ENCODE peak calls at places on chromosomes 4 and X, in nine cellular contexts. J is SJSA1; K is omental fat pad; A is lower lobe of right lung; W is GDM1; U is iPS-NIHi11; T is hypothalamus; B is left ventricle myocardium inferior; P is stimulated activated CD8-positive, alpha-beta memory T cell treated with anti-CD3 and anti-CD28 coated beads, Interleukin-7, amount 100 ng/mL, for 1 hour. G is an unnamed sample.

GRCh38 chr4:108393870-108394269 is 225.1 kb upstream of the LEF1 start:
- DNase-seq in B (no peak), P (no peak), A (no peak), K (no peak), U (no peak), T (no peak), W (no peak), J (no peak), G (no peak)

GRCh38 chrX:50638123-50638522 is 167.5 kb upstream of the DGKK start:
- DNase-seq in T (no peak), K (no peak), A (peak), W (no peak), B (peak), U (no peak), J (no peak), P (no peak), G (no peak)

GRCh38 chr4:70505152-70505748 is 13.1 kb upstream of the AMTN start:
- DNase-seq in U (peak), W (no peak), J (peak), B (no peak), P (peak), A (peak), K (no peak), T (peak), G (peak)

GRCh38 chrX:53184836-53185235 is 40.2 kb downstream of the KDM5C start:
- DNase-seq in B (no peak), U (no peak), P (no peak), J (peak), A (no peak), K (no peak), T (no peak), W (no peak), G (no peak)

GRCh38 chr4:45453258-45453841 is 670.5 kb downstream of the GABRG1 start:
- DNase-seq in J (no peak), B (no peak), T (no peak), K (no peak), P (no peak), U (peak), W (no peak), A (no peak), G (no peak)

GRCh38 chrX:115630204-115630603 is 69.2 kb downstream of the PLS3 start:
- DNase-seq in K (no peak), P (no peak), J (no peak), B (no peak), T (no peak), W (no peak), U (no peak), A (no peak), G (no peak)

GRCh38 chr4:5968246-5968645 is 50.0 kb downstream of the C4orf50 start:
- DNase-seq in J (no peak), A (no peak), B (no peak), U (no peak), K (no peak), T (no peak), P (no peak), W (no peak), G (no peak)

GRCh38 chrX:152833378-152833777 is 2.5 kb downstream of the NSDHL start:
- DNase-seq in K (no peak), A (no peak), U (no peak), B (no peak), W (no peak), P (no peak), T (no peak), J (no peak), G (no peak)

GRCh38 chr4:152815078-152815477 is 35.3 kb downstream of the ARFIP1 start:
- DNase-seq in U (no peak), K (no peak), P (no peak), A (no peak), T (no peak), W (no peak), B (no peak), J (no peak), G (no peak)